ENCODE peak calls at places on chromosomes 2 and 18, in four cellular contexts. N, Z, E and Y are unnamed samples.
A peak's percentile ranks its signal among the peaks of the same experiment; 100 is the strongest.

GRCh38 chr18:63969965-63970802 is at the start of gene SERPINB8:
- DNase-seq in N (peak; percentile 97), E (peak; percentile 95), Z (peak; percentile 97), Y (peak; percentile 73)

GRCh38 chr2:203562283-203562682 is 27.2 kb upstream of the RAPH1 start:
- DNase-seq in Z (no peak), E (no peak), N (no peak), Y (no peak)

GRCh38 chr18:73118121-73118816 is 250.5 kb upstream of the NETO1 start:
- DNase-seq in N (no peak), Z (no peak), E (peak; percentile 3), Y (no peak)

GRCh38 chr2:78979380-78980238 is 45.9 kb upstream of the REG3G start:
- DNase-seq in N (no peak), E (peak; percentile 62), Z (no peak), Y (no peak)

GRCh38 chr2:10768063-10768507 is 44.5 kb downstream of the PDIA6 start:
- DNase-seq in Z (peak; percentile 44), E (no peak), N (no peak), Y (no peak)

GRCh38 chr2:241822264-241822623 is 13.3 kb downstream of the NEU4 start:
- DNase-seq in N (no peak), E (no peak), Z (peak; percentile 41), Y (no peak)

GRCh38 chr2:10030311-10030736 is 13.0 kb upstream of the KLF11 start:
- DNase-seq in Z (peak; percentile 50), E (no peak), N (peak; percentile 39), Y (no peak)

GRCh38 chr2:23532311-23533013 is 147.5 kb downstream of the KLHL29 start:
- DNase-seq in Z (peak; percentile 64), N (no peak), E (no peak), Y (no peak)

GRCh38 chr2:217064234-217065103 is 204.6 kb upstream of the TNP1 start:
- DNase-seq in N (no peak), Z (no peak), E (peak; percentile 70), Y (peak; percentile 16)
- H3K4me3 ChIP-seq in N (no peak overlapping the region), Z (no peak overlapping the region), E (no peak overlapping the region), Y (no peak overlapping the region)

GRCh38 chr2:17441055-17441771 is 77.0 kb downstream of the RAD51AP2 start:
- DNase-seq in E (no peak), Z (no peak), N (no peak), Y (no peak)
- H3K4me3 ChIP-seq in E (no peak overlapping the region), Z (no peak overlapping the region), N (no peak overlapping the region), Y (no peak overlapping the region)

GRCh38 chr18:23825978-23826405 is 136.7 kb downstream of the LAMA3 start:
- DNase-seq in Z (no peak), E (peak; percentile 95), N (peak; percentile 76), Y (no peak)
- H3K4me3 ChIP-seq in Z (no peak overlapping the region), E (no peak overlapping the region), N (no peak overlapping the region), Y (no peak overlapping the region)

GRCh38 chr2:100396483-100396882 is 21.0 kb downstream of the CHST10 start:
- DNase-seq in N (no peak), E (no peak), Z (no peak), Y (no peak)

GRCh38 chr2:100395532-100396350 is 21.7 kb downstream of the CHST10 start:
- DNase-seq in N (no peak), Z (no peak), E (no peak), Y (no peak)

GRCh38 chr2:100397117-100397860 is 20.2 kb downstream of the CHST10 start:
- DNase-seq in E (no peak), Z (no peak), N (no peak), Y (no peak)

GRCh38 chr2:100399714-100400113 is 17.8 kb downstream of the CHST10 start:
- DNase-seq in Z (no peak), E (no peak), N (no peak), Y (no peak)

DNA sequence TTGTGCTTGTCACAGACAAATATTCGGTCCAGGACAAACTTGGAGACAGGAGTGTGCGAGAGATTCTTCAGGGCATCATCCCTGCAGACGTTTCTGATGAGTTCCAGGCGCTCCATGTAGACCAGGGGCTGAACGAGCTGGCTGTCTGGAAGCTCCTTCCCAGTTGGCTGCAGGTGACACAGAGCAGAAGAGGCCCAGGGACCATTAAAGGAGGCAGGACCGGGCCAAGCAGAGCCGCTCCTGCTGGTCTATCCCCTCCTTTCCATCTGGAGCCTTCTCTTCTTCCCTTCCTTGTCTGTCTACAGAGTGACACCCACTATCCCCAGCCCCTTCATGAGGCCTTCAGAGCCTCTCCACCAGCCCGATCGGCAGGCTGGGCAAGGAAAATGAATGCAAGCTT is 19.5 kb downstream of the CHST10 start:
- DNase-seq in Z (no peak), E (no peak), N (no peak), Y (no peak)
- H3K4me3 ChIP-seq in Z (no peak overlapping the region), E (no peak overlapping the region), N (no peak overlapping the region), Y (no peak overlapping the region)

DNA sequence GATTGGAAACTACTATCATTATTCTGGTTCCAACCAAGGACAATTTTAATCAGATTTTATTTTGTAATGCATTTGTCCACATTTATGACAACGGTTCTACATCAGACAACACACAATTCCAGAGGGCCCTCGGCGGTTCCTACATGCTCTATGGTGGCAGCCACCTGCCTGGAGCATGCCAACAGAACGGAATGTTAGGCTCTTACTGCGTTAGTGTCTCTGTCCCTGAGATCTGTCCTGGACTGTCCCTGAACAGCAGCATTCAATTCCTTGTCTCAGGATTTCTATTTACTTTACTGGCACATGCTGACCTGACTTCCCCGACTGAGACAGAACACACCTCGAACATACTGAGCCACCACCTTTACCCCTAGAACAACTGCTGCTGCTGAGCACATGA is 117.7 kb downstream of the CCBE1 start:
- DNase-seq in N (no peak), E (no peak), Z (no peak), Y (no peak)
- H3K4me3 ChIP-seq in N (no peak overlapping the region), E (no peak overlapping the region), Z (no peak overlapping the region), Y (no peak overlapping the region)

GRCh38 chr2:231785822-231786176 is 446 bp upstream of the COPS7B start:
- DNase-seq in N (no peak), Z (no peak), E (no peak), Y (no peak)
- H3K4me3 ChIP-seq in N (peak overlapping the region; percentile 89), Z (peak overlapping the region; percentile 86), E (peak overlapping the region; percentile 90), Y (peak overlapping the region; percentile 62)

GRCh38 chr18:58047556-58047882 is 3.5 kb downstream of the NEDD4L start:
- DNase-seq in E (no peak), Z (no peak), N (no peak), Y (no peak)

GRCh38 chr18:58045265-58046086 is 1.4 kb downstream of the NEDD4L start:
- DNase-seq in N (no peak), Z (peak; percentile 90), E (peak; percentile 28), Y (no peak)

GRCh38 chr18:58046794-58047555 is 2.9 kb downstream of the NEDD4L start:
- DNase-seq in E (no peak), N (no peak), Z (no peak), Y (no peak)

GRCh38 chr18:58044370-58045264 is 591 bp downstream of the NEDD4L start:
- DNase-seq in E (peak; percentile 28), N (peak; percentile 74), Z (peak; percentile 84), Y (no peak)

DNA sequence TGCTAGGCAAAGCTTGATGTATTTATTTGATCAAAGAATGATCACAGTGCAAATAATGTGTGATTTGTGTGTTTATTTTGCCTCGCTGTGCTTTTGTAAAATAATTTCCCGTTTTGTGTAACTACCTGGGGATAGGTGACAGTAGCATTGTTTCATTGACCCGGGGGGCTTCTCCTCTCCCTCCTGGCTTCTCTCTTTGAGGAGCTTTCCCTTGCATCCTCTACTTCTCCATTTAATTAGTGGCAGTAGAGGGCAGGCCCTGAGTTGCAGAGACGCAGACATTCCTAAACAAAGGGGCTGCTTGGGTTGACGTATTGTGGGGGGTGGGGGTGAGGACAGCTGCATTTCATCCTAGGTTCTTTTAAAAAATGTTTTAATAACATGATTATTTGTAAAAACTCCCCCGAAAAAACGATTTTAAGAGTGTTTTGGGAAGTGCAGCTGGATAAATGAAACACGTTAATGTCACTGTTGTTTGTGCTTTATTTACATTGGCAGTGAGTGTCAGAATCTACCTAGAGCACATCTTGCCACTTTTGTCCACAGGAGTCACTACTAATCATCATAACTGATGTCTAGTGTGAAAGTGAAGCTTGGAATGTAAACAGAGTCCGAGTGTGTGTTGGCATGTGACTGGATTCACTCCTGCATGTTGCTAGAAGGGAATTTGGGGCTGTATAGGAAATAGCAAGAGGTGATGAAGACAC is 2.2 kb downstream of the NEDD4L start:
- DNase-seq in Z (no peak), E (no peak), N (no peak), Y (no peak)
- H3K4me3 ChIP-seq in Z (peak overlapping the region; percentile 91), E (no peak overlapping the region), N (no peak overlapping the region), Y (peak overlapping the region; percentile 96)